ENCODE peak calls at places on chromosome 13, in seven cellular contexts. H is Jurkat, Clone E6-1; R is lung; E is AG10803; A is astrocyte of the spinal cord; L is PC-3; J is PC-9. Y is an unnamed sample.

GRCh38 chr13:111491659-111492058 is 171.2 kb downstream of the TEX29 start:
- DNase-seq in H (no peak), A (no peak), L (no peak), E (no peak), R (no peak), J (no peak), Y (no peak)

GRCh38 chr13:25882732-25883357 is 169.0 kb downstream of the SHISA2 start:
- DNase-seq in R (no peak), J (no peak), E (no peak), H (peak; percentile 75), L (no peak), A (peak; percentile 22), Y (no peak)

GRCh38 chr13:45702088-45702487 is at the start of gene CBY2:
- DNase-seq in H (no peak), J (no peak), L (no peak), E (no peak), A (no peak), R (no peak), Y (no peak)

GRCh38 chr13:89052699-89053098 is 1381.5 kb downstream of the SLITRK5 start:
- DNase-seq in L (no peak), J (no peak), H (no peak), E (no peak), A (no peak), R (no peak), Y (no peak)

GRCh38 chr13:81676008-81676407 is 1335.1 kb upstream of the SPRY2 start:
- DNase-seq in R (no peak), E (no peak), L (no peak), H (no peak), A (no peak), J (no peak), Y (no peak)

GRCh38 chr13:49235856-49236431 is 11.8 kb upstream of the CDADC1 start:
- DNase-seq in A (no peak), R (no peak), H (no peak), E (no peak), J (no peak), L (no peak), Y (no peak)

GRCh38 chr13:85816413-85816812 is 17.2 kb upstream of the SLITRK6 start:
- DNase-seq in J (no peak), H (no peak), L (peak; percentile 56), E (no peak), R (no peak), A (no peak), Y (no peak)

GRCh38 chr13:79647518-79647917 is 166.6 kb downstream of the NDFIP2 start:
- DNase-seq in L (peak; percentile 7), E (no peak), J (no peak), R (no peak), A (no peak), H (no peak), Y (no peak)

GRCh38 chr13:35770756-35771291 is 294.3 kb upstream of the MAB21L1 start:
- DNase-seq in J (no peak), H (no peak), R (no peak), L (no peak), E (no peak), A (no peak), Y (no peak)

GRCh38 chr13:32425158-32425557 is 2.8 kb downstream of the N4BP2L1 start:
- DNase-seq in R (no peak), H (no peak), L (no peak), A (no peak), J (no peak), E (no peak), Y (no peak)

GRCh38 chr13:84479656-84480055 is 597.4 kb upstream of the SLITRK1 start:
- DNase-seq in H (no peak), J (no peak), E (no peak), R (no peak), L (peak; percentile 60), A (peak; percentile 25), Y (no peak)

GRCh38 chr13:114088863-114089262 is 43.6 kb downstream of the RASA3 start:
- DNase-seq in H (no peak), E (no peak), L (no peak), R (no peak), A (no peak), J (no peak), Y (no peak)

GRCh38 chr13:35768551-35768950 is 292.1 kb upstream of the MAB21L1 start:
- DNase-seq in J (no peak), L (no peak), A (peak; percentile 76), H (no peak), E (peak; percentile 97), R (no peak), Y (no peak)

GRCh38 chr13:111343186-111343805 is 22.9 kb downstream of the TEX29 start:
- DNase-seq in R (peak; percentile 26), L (no peak), H (no peak), E (no peak), A (no peak), J (no peak), Y (no peak)

GRCh38 chr13:82688400-82688999 is 1193.8 kb downstream of the SLITRK1 start:
- DNase-seq in A (peak; percentile 23), R (no peak), J (no peak), L (peak; percentile 10), E (no peak), H (no peak), Y (peak; percentile 20)

GRCh38 chr13:21979156-21979819 is 308.4 kb downstream of the FGF9 start:
- DNase-seq in R (no peak), L (no peak), E (no peak), J (no peak), H (no peak), A (no peak), Y (no peak)

GRCh38 chr13:53694814-53695533 is 666.4 kb downstream of the OLFM4 start:
- DNase-seq in A (no peak), J (no peak), E (no peak), L (no peak), R (no peak), H (no peak), Y (no peak)

GRCh38 chr13:22227895-22228294 is 557.0 kb downstream of the FGF9 start:
- DNase-seq in H (no peak), L (no peak), E (no peak), R (no peak), J (no peak), A (no peak), Y (no peak)

GRCh38 chr13:94705081-94705751 is 7.1 kb downstream of the SOX21 start:
- DNase-seq in H (no peak), E (no peak), L (no peak), J (no peak), A (no peak), R (no peak), Y (no peak)

GRCh38 chr13:40588101-40588500 is 78.3 kb downstream of the FOXO1 start:
- DNase-seq in E (no peak), H (no peak), R (no peak), J (no peak), A (no peak), L (no peak), Y (no peak)

DNA sequence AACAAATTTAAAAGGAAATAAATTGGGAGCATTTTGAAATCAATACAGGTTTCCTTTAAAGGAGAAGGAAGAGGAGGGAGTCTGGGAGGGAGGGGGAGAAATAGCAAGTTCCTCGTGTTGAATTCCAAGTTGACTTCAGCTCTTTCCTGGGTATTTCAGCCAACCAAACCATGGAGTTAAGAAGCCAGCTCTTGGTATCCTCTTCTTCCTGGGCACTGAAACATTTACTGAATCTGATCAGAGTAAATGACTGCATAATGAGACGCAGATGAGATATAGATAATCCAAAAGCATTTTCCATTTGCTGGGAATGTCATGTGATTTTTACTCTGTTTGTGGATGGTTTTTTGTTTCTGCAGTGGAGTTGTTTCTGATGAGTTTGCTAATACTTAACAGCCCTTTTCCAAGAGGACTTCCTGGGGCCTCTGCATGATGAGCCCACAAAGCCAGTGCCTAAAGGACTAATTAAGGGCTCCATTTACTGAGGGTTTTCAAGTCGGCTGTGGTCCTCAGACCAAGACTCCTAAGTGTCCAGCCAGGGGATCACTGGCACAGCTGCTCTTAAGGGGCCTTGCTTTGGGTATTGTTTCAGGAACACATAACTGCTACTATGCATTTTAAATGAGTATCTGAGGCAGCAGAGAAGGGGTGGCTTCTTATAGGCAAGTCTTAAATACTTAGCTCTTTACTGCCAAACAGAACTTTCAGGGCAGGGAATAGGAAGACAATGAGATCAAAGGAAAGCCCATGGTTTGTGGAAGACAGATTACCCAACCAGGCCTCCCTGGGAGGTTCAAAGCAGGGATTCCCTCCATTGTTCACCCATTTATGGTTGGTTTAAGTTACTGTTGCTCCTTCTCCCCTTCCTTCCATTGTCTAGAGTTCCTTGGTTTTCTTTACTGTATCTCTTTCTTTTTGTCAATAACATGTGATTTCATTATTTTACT is 61.7 kb downstream of the TNFRSF19 start:
- DNase-seq in H (no peak), L (no peak), R (no peak), E (no peak), A (no peak), J (no peak), Y (no peak)
- H3K4me3 ChIP-seq in H (no peak overlapping the region), L (no peak overlapping the region), R (no peak overlapping the region), E (no peak overlapping the region), A (no peak overlapping the region), J (no peak overlapping the region), Y (no peak overlapping the region)

DNA sequence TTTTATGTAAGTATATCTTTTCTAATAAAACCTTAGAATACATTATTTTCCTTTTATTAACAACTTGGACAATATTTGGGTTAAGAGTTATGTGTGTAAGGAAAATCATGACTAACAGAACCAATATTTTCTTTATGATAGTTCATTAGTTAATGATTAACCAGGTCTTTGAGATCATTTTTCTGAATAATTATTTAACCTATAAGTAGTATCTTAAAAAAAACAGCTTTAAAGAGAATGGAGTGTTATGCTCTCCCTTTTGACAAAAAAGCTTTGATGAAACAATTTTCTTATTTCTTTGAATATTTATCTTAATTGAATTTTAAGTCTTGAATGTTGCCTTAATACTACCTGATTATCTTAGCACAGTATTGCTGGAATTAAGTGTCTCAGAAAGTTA is 3.8 kb downstream of the SLAIN1 start:
- DNase-seq in J (no peak), H (no peak), A (no peak), L (peak; percentile 25), R (no peak), E (no peak), Y (no peak)
- H3K4me3 ChIP-seq in J (no peak overlapping the region), H (no peak overlapping the region), A (no peak overlapping the region), L (no peak overlapping the region), R (no peak overlapping the region), E (no peak overlapping the region), Y (no peak overlapping the region)

DNA sequence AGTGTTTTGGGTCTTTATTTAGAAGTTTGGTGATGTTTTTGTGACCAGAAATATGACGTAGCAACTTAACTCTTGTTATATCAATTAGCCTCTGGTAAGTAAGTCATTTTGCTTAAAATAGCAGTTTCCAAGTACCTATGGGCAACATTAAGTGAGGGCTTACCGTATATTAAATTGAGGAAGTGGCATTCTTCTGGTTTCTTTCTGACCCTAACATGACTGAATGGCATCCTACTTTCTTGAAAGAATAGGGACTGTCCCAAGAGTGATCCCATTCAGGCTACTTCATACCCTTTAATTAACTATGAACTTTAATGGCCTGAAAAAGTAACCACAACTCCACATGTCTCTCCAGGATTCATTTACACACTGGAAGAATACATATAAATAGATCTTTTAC is 106.6 kb downstream of the MZT1 start:
- DNase-seq in L (no peak), A (no peak), J (no peak), H (no peak), R (no peak), E (no peak), Y (no peak)
- H3K4me3 ChIP-seq in L (no peak overlapping the region), A (no peak overlapping the region), J (no peak overlapping the region), H (no peak overlapping the region), R (no peak overlapping the region), E (no peak overlapping the region), Y (no peak overlapping the region)

DNA sequence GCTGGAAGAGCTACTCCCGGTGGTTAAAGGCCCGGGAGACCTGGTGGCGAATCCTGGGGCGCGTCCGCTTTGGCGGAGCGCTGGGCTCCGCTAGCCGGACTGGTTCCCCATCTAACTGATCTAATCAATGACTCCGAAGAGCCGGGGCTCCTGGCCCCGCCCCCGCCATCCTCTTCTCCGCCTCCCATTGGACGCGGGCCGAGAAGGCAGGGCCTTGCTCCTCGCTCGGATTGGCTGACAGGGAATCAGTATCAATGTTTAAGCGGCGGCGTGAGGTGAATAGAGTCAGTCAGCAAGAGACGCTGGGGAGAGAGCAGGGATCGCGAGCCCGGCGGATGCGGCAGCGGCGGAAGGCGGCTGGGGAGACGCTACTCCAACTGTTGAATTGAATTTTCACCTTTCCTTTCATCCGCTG is 1.7 kb upstream of the PCDH17 start:
- DNase-seq in J (no peak), H (no peak), E (peak; percentile 64), A (peak; percentile 93), R (peak; percentile 81), L (peak; percentile 23), Y (peak; percentile 54)
- H3K4me3 ChIP-seq in J (no peak overlapping the region), H (no peak overlapping the region), E (peak overlapping the region; percentile 51), A (peak overlapping the region; percentile 55), R (peak overlapping the region; percentile 56), L (peak overlapping the region; percentile 46), Y (no peak overlapping the region)

Y was measured in CD4-positive, alpha-beta memory T cell.